ENCODE peak calls at places on chromosomes 6 and 20, in five cellular contexts. U, K, W, Y and M are unnamed samples.

GRCh38 chr20:46157625-46158024 is 39.5 kb downstream of the CD40 start:
- DNase-seq in U (no peak), K (no peak), W (no peak), Y (no peak), M (no peak)

GRCh38 chr20:7113577-7114466 is 346.3 kb downstream of the BMP2 start:
- DNase-seq in U (peak), K (peak), W (no peak), Y (peak), M (peak)

GRCh38 chr6:71886184-71887005 is at the start of gene RIMS1:
- DNase-seq in U (peak), K (no peak), W (no peak), Y (peak), M (peak)

GRCh38 chr6:29632789-29633531 is at the start of gene GABBR1:
- DNase-seq in U (peak), K (peak), W (peak), Y (peak), M (peak)

GRCh38 chr6:139549561-139550070 is 175.2 kb upstream of the CITED2 start:
- DNase-seq in U (no peak), K (no peak), W (no peak), Y (no peak), M (no peak)

GRCh38 chr20:20666359-20666758 is 46.1 kb downstream of the RALGAPA2 start:
- DNase-seq in U (no peak), K (no peak), W (no peak), Y (no peak), M (no peak)

GRCh38 chr6:30075094-30075986 is at the start of gene RNF39:
- DNase-seq in U (peak), K (no peak), W (no peak), Y (no peak), M (peak)

GRCh38 chr6:159107451-159108260 is 61.5 kb upstream of the FNDC1 start:
- DNase-seq in U (no peak), K (no peak), W (no peak), Y (no peak), M (no peak)

GRCh38 chr6:111173946-111174345 is 86.6 kb downstream of the SLC16A10 start:
- DNase-seq in U (no peak), K (no peak), W (no peak), Y (no peak), M (no peak)

GRCh38 chr6:130372786-130373185 is 7.0 kb downstream of the TMEM200A start:
- DNase-seq in U (no peak), K (no peak), W (no peak), Y (no peak), M (no peak)

GRCh38 chr6:83065511-83066192 is at the start of gene UBE3D:
- DNase-seq in U (peak), K (peak), W (peak), Y (peak), M (peak)

GRCh38 chr6:44856495-44856878 is 469.0 kb downstream of the CDC5L start:
- DNase-seq in U (no peak), K (no peak), W (no peak), Y (no peak), M (peak)

GRCh38 chr6:134421496-134421895 is 103.6 kb upstream of the SGK1 start:
- DNase-seq in U (peak), K (peak), W (no peak), Y (no peak), M (peak)

GRCh38 chr6:56046576-56046975 is 171.2 kb upstream of the BMP5 start:
- DNase-seq in U (peak), K (peak), W (no peak), Y (no peak), M (peak)

GRCh38 chr20:61252601-61253263 is 671 bp downstream of the CDH4 start:
- DNase-seq in U (peak), K (peak), W (no peak), Y (peak), M (peak)

GRCh38 chr6:100269189-100269588 is 195.5 kb downstream of the SIM1 start:
- DNase-seq in U (peak), K (peak), W (no peak), Y (no peak), M (peak)

GRCh38 chr6:113684382-113684901 is 172.7 kb upstream of the MARCKS start:
- DNase-seq in U (no peak), K (no peak), W (no peak), Y (no peak), M (no peak)

GRCh38 chr6:106084106-106084963 is 1.8 kb upstream of the PRDM1 start:
- DNase-seq in U (peak), K (peak), W (no peak), Y (peak), M (peak)

GRCh38 chr6:3061501-3061941 is 6.8 kb upstream of the RIPK1 start:
- DNase-seq in U (no peak), K (no peak), W (no peak), Y (no peak), M (peak)

GRCh38 chr6:30985490-30985889 is 2.0 kb downstream of the MUC21 start:
- DNase-seq in U (no peak), K (no peak), W (no peak), Y (no peak), M (no peak)

GRCh38 chr20:37192137-37192854 is 12.9 kb upstream of the MROH8 start:
- DNase-seq in U (peak), K (peak), W (peak), Y (peak), M (peak)

GRCh38 chr6:158481612-158482473 is 78.0 kb upstream of the TMEM181 start:
- DNase-seq in U (peak), K (peak), W (no peak), Y (no peak), M (peak)

GRCh38 chr6:36596359-36596758 is 2.2 kb downstream of the SRSF3 start:
- DNase-seq in U (no peak), K (peak), W (no peak), Y (no peak), M (no peak)

GRCh38 chr6:125943528-125944433 is 12.8 kb upstream of the HINT3 start:
- DNase-seq in U (no peak), K (no peak), W (no peak), Y (no peak), M (no peak)

GRCh38 chr6:147161974-147162495 is 42.2 kb upstream of the STXBP5 start:
- DNase-seq in U (no peak), K (peak), W (no peak), Y (no peak), M (peak)

GRCh38 chr20:219290-220115 is 7.6 kb upstream of the DEFB129 start:
- DNase-seq in U (peak), K (no peak), W (no peak), Y (peak), M (peak)

GRCh38 chr6:111943273-111943672 is 70.0 kb upstream of the FYN start:
- DNase-seq in U (no peak), K (no peak), W (no peak), Y (no peak), M (no peak)

GRCh38 chr6:116108836-116109235 is 8.2 kb downstream of the NT5DC1 start:
- DNase-seq in U (no peak), K (no peak), W (no peak), Y (no peak), M (no peak)

GRCh38 chr20:1844723-1845523 is 50.3 kb upstream of the SIRPA start:
- DNase-seq in U (no peak), K (no peak), W (no peak), Y (no peak), M (no peak)

GRCh38 chr6:160431791-160432404 is 83.7 kb downstream of the SLC22A3 start:
- DNase-seq in U (no peak), K (no peak), W (no peak), Y (no peak), M (no peak)

GRCh38 chr6:73870907-73871306 is 174.9 kb downstream of the CD109 start:
- DNase-seq in U (no peak), K (no peak), W (no peak), Y (no peak), M (no peak)

GRCh38 chr6:71473908-71474307 is 185.3 kb downstream of the OGFRL1 start:
- DNase-seq in U (peak), K (peak), W (no peak), Y (no peak), M (peak)

GRCh38 chr6:121491576-121491975 is 56.1 kb downstream of the GJA1 start:
- DNase-seq in U (no peak), K (no peak), W (no peak), Y (no peak), M (no peak)

GRCh38 chr20:50381053-50381732 is 129.0 kb upstream of the PTPN1 start:
- DNase-seq in U (no peak), K (no peak), W (no peak), Y (no peak), M (no peak)